ENCODE peak calls at places on chromosomes 12 and 14, in six cellular contexts. V, H, B, E, M and T are unnamed samples.
A peak's percentile ranks its signal among the peaks of the same experiment; 100 is the strongest.

GRCh38 chr12:80509781-80510556 is 65.9 kb downstream of the PTPRQ start:
- DNase-seq in V (no peak), H (no peak), B (no peak), E (peak; percentile 36), M (no peak), T (no peak)

GRCh38 chr12:46179693-46180452 is 89.0 kb downstream of the SLC38A1 start:
- DNase-seq in V (no peak), H (no peak), B (peak; percentile 53), E (no peak), M (no peak), T (no peak)

GRCh38 chr12:57586128-57586527 is 4.9 kb upstream of the PIP4K2C start:
- DNase-seq in V (no peak), H (no peak), B (no peak), E (no peak), M (no peak), T (no peak)

GRCh38 chr12:21751517-21751916 is 23.0 kb downstream of the KCNJ8 start:
- DNase-seq in V (no peak), H (no peak), B (no peak), E (peak; percentile 81), M (no peak), T (peak; percentile 7)

GRCh38 chr14:102785598-102785963 is 8.3 kb downstream of the TRAF3 start:
- DNase-seq in V (no peak), H (no peak), B (no peak), E (no peak), M (no peak), T (no peak)

GRCh38 chr12:80299219-80299618 is 144.8 kb upstream of the PTPRQ start:
- DNase-seq in V (no peak), H (no peak), B (peak; percentile 61), E (no peak), M (no peak), T (no peak)

GRCh38 chr14:51094901-51095853 is at the start of gene TRIM9:
- DNase-seq in V (peak; percentile 98), H (peak; percentile 96), B (peak; percentile 97), E (peak; percentile 87), M (peak; percentile 80), T (peak; percentile 99)

GRCh38 chr14:43539210-43539609 is 967.9 kb downstream of the FSCB start:
- DNase-seq in V (peak; percentile 51), H (no peak), B (no peak), E (peak; percentile 2), M (no peak), T (no peak)

GRCh38 chr14:59321184-59321952 is 132.9 kb downstream of the DAAM1 start:
- DNase-seq in V (no peak), H (no peak), B (no peak), E (peak; percentile 75), M (no peak), T (no peak)

GRCh38 chr12:6697584-6698351 is 2.8 kb downstream of the PIANP start:
- DNase-seq in V (peak; percentile 84), H (peak; percentile 82), B (peak; percentile 48), E (peak; percentile 62), M (no peak), T (peak; percentile 44)

GRCh38 chr12:49108958-49109404 is 1.7 kb downstream of the LMBR1L start:
- DNase-seq in V (no peak), H (no peak), B (no peak), E (peak; percentile 62), M (no peak), T (no peak)

GRCh38 chr14:92093320-92093719 is 13.1 kb downstream of the ATXN3 start:
- DNase-seq in V (no peak), H (no peak), B (no peak), E (no peak), M (no peak), T (no peak)
- TF ChIP-seq CTCF in V (peak; percentile 48), H (peak; percentile 33), B (peak; percentile 6), E (no peak), M (no peak), T (no peak)

GRCh38 chr14:53399057-53399456 is 245.9 kb upstream of the DDHD1 start:
- DNase-seq in V (peak; percentile 44), H (peak; percentile 35), B (peak; percentile 12), E (peak; percentile 34), M (no peak), T (peak; percentile 10)
- TF ChIP-seq CTCF in V (peak; percentile 62), H (peak; percentile 18), B (peak; percentile 9), E (peak; percentile 33), M (no peak), T (peak; percentile 9)

GRCh38 chr12:26001530-26001929 is 43.0 kb downstream of the RASSF8 start:
- DNase-seq in V (no peak), H (no peak), B (no peak), E (no peak), M (no peak), T (no peak)
- TF ChIP-seq CTCF in V (peak; percentile 39), H (peak; percentile 19), B (no peak), E (no peak), M (no peak), T (no peak)

GRCh38 chr14:94412671-94413638 is 24.6 kb upstream of the SERPINA1 start:
- DNase-seq in V (peak; percentile 46), H (no peak), B (peak; percentile 13), E (peak; percentile 21), M (no peak), T (no peak)
- TF ChIP-seq CTCF in V (peak; percentile 70), H (peak; percentile 7), B (peak; percentile 41), E (peak; percentile 52), M (no peak), T (no peak)

GRCh38 chr12:111033281-111034147 is 113.1 kb upstream of the MYL2 start:
- DNase-seq in V (peak; percentile 71), H (no peak), B (no peak), E (no peak), M (no peak), T (peak; percentile 67)
- TF ChIP-seq CTCF in V (peak; percentile 91), H (peak; percentile 40), B (peak; percentile 13), E (no peak), M (no peak), T (peak; percentile 64)

DNA sequence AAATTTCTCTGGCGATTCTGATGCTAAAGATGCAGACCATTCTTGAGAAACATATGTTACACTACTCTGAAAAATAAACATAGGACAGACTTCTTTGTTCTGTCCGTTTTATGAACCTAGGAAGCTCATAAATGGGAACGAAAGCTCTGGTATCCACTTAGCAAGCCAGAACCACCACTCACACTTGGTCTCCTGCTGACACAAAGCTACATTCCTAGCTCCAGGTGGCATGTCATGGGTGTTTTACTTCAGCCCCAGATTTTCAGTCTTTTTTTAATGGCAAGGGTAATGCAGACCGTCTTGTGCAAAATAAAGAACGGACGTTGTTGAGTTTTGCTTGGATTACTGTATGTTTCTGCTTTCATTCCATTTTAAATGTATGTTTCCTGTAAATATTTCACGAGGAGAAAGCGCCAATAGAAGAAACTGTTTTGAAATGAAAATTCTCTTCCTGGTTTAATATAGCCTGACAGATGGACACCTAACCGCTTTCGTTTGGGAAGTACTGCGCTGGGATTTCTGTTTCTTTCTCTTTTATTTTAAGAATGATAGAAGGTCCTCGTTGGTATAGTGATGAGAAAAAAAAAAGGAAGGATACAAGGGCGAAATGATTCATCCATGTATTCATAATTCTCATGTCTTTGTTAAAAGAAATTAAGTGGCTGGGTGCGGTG is 820 bp upstream of the COQ5 start:
- DNase-seq in V (peak; percentile 42), H (peak; percentile 67), B (peak; percentile 47), E (peak; percentile 56), M (no peak), T (no peak)
- TF ChIP-seq CTCF in V (no peak), H (no peak), B (no peak), E (peak; percentile 24), M (no peak), T (no peak)